ENCODE peak calls at places on chromosomes 4 and X, in ten cellular contexts. S, V, P, W, R, Y, I, A, U and K are unnamed samples.
A peak's percentile ranks its signal among the peaks of the same experiment; 100 is the strongest.

GRCh38 chr4:138632856-138633255 is 382.7 kb upstream of the NOCT start:
- DNase-seq in S (no peak), V (no peak), P (no peak), W (no peak), R (no peak), Y (no peak), I (no peak), A (no peak), U (no peak), K (no peak)

GRCh38 chrX:123731987-123732678 is 719 bp downstream of the THOC2 start:
- DNase-seq in S (no peak), V (no peak), P (peak; percentile 29), W (peak; percentile 25), R (peak; percentile 2), Y (no peak), I (no peak), A (no peak), U (no peak), K (peak; percentile 3)

GRCh38 chrX:71910526-71911022 is at the start of gene NHSL2:
- DNase-seq in S (no peak), V (no peak), P (no peak), W (peak; percentile 56), R (no peak), Y (no peak), I (no peak), A (no peak), U (no peak), K (no peak)

GRCh38 chrX:55026143-55026542 is 4.6 kb downstream of the ALAS2 start:
- DNase-seq in S (no peak), V (no peak), P (no peak), W (no peak), R (no peak), Y (no peak), I (no peak), A (no peak), U (no peak), K (no peak)

GRCh38 chrX:56564182-56564885 is 907 bp downstream of the UBQLN2 start:
- DNase-seq in S (peak; percentile 13), V (no peak), P (peak; percentile 14), W (peak; percentile 70), R (no peak), Y (peak; percentile 5), I (no peak), A (peak; percentile 27), U (peak; percentile 3), K (peak; percentile 39)

GRCh38 chr4:113157086-113157857 is 107.8 kb downstream of the ANK2 start:
- DNase-seq in S (no peak), V (no peak), P (no peak), W (no peak), R (no peak), Y (no peak), I (no peak), A (no peak), U (no peak), K (no peak)

GRCh38 chr4:159655547-159655946 is 552.7 kb downstream of the RAPGEF2 start:
- DNase-seq in S (peak; percentile 83), V (no peak), P (no peak), W (no peak), R (no peak), Y (peak; percentile 44), I (no peak), A (no peak), U (no peak), K (no peak)

GRCh38 chr4:140188975-140189374 is 35.0 kb upstream of the MAML3 start:
- DNase-seq in S (peak; percentile 54), V (no peak), P (peak; percentile 20), W (no peak), R (no peak), Y (no peak), I (no peak), A (no peak), U (no peak), K (no peak)

GRCh38 chr4:106478152-106478551 is 109.6 kb upstream of the GIMD1 start:
- DNase-seq in S (no peak), V (no peak), P (no peak), W (no peak), R (no peak), Y (no peak), I (no peak), A (no peak), U (no peak), K (no peak)

GRCh38 chr4:18630218-18631110 is 608.9 kb upstream of the LCORL start:
- DNase-seq in S (no peak), V (no peak), P (no peak), W (no peak), R (no peak), Y (no peak), I (no peak), A (no peak), U (no peak), K (no peak)

GRCh38 chr4:38673109-38673978 is 9.3 kb downstream of the KLF3 start:
- DNase-seq in S (no peak), V (no peak), P (peak; percentile 41), W (no peak), R (no peak), Y (peak; percentile 34), I (no peak), A (no peak), U (no peak), K (no peak)